ENCODE peak calls at places on chromosomes 4 and X, in eight cellular contexts. H is NCI-H1436; N is stomach; D is LoVo; T is activated CD4-positive, alpha-beta T cell treated with anti-CD3 and anti-CD28 coated beads for 1 hour; Y is upper lobe of right lung; F is T47D; Q is iPS-NIHi11. M is an unnamed sample.

GRCh38 chr4:3911252-3911856 is 145.2 kb downstream of the ADRA2C start:
- DNase-seq in H (no peak), N (no peak), D (no peak), T (no peak), Y (no peak), F (no peak), Q (no peak), M (no peak)

GRCh38 chr4:1047106-1047975 is 35.9 kb downstream of the FGFRL1 start:
- DNase-seq in H (no peak), N (peak), D (no peak), T (no peak), Y (peak), F (no peak), Q (peak), M (peak)

GRCh38 chr4:136664988-136665387 is 867.3 kb downstream of the PCDH18 start:
- DNase-seq in H (no peak), N (no peak), D (no peak), T (no peak), Y (no peak), F (no peak), Q (no peak), M (no peak)

GRCh38 chr4:185352202-185352601 is 43.5 kb downstream of the LRP2BP start:
- DNase-seq in H (no peak), N (no peak), D (no peak), T (no peak), Y (no peak), F (no peak), Q (no peak), M (no peak)

GRCh38 chrX:140439455-140439854 is 65.4 kb downstream of the SOX3 start:
- DNase-seq in H (no peak), N (peak), D (no peak), T (no peak), Y (peak), F (no peak), Q (peak), M (no peak)

GRCh38 chr4:1492636-1493539 is 86.6 kb upstream of the NKX1-1 start:
- DNase-seq in H (no peak), N (no peak), D (no peak), T (no peak), Y (peak), F (no peak), Q (peak), M (no peak)

GRCh38 chrX:109710181-109710580 is 22.9 kb downstream of the ACSL4 start:
- DNase-seq in H (no peak), N (no peak), D (no peak), T (no peak), Y (no peak), F (no peak), Q (no peak), M (no peak)

GRCh38 chrX:14936561-14936960 is 63.3 kb downstream of the MOSPD2 start:
- DNase-seq in H (no peak), N (no peak), D (peak), T (no peak), Y (no peak), F (peak), Q (no peak), M (no peak)

GRCh38 chr4:25632135-25632534 is 23.5 kb upstream of the SLC34A2 start:
- DNase-seq in H (no peak), N (peak), D (peak), T (no peak), Y (no peak), F (no peak), Q (no peak), M (no peak)

GRCh38 chr4:78634011-78634664 is 82.6 kb downstream of the ANXA3 start:
- DNase-seq in H (no peak), N (no peak), D (no peak), T (no peak), Y (no peak), F (no peak), Q (no peak), M (no peak)

GRCh38 chrX:15948318-15948660 is 93.7 kb upstream of the AP1S2 start:
- DNase-seq in H (no peak), N (no peak), D (peak), T (no peak), Y (no peak), F (no peak), Q (no peak), M (no peak)

GRCh38 chrX:1442016-1442665 is 10.6 kb downstream of the ASMTL start:
- DNase-seq in H (no peak), N (no peak), D (no peak), T (no peak), Y (peak), F (no peak), Q (peak), M (no peak)

GRCh38 chr4:82753238-82753637 is 45.4 kb downstream of the SCD5 start:
- DNase-seq in H (no peak), N (no peak), D (no peak), T (no peak), Y (no peak), F (peak), Q (no peak), M (no peak)

GRCh38 chr4:65845169-65845568 is 174.9 kb upstream of the EPHA5 start:
- DNase-seq in H (no peak), N (no peak), D (no peak), T (no peak), Y (no peak), F (no peak), Q (no peak), M (no peak)

M was measured in T-helper 17 cell.